ENCODE peak calls at places on chromosomes 2 and 18, in seven cellular contexts. One of them, this sample, is unnamed.

GRCh38 chr2:141496805-141497204 is 634.0 kb downstream of the LRP1B start:
- DNase-seq in mesendoderm: no peak
- DNase-seq in neuronal stem cell: no peak
- DNase-seq in trophoblast cell: no peak
- DNase-seq in mesenchymal stem cell: peak; percentile 13
- DNase-seq in IMR-90: peak; percentile 19
- DNase-seq in H1: no peak
- DNase-seq in this sample: no peak

GRCh38 chr2:37604716-37605115 is 66.7 kb downstream of the CDC42EP3 start:
- DNase-seq in mesendoderm: no peak
- DNase-seq in neuronal stem cell: no peak
- DNase-seq in trophoblast cell: no peak
- DNase-seq in mesenchymal stem cell: no peak
- DNase-seq in IMR-90: peak; percentile 73
- DNase-seq in H1: no peak
- DNase-seq in this sample: no peak

GRCh38 chr18:59400407-59400806 is 41.3 kb upstream of the LMAN1 start:
- DNase-seq in mesendoderm: no peak
- DNase-seq in neuronal stem cell: no peak
- DNase-seq in trophoblast cell: no peak
- DNase-seq in mesenchymal stem cell: no peak
- DNase-seq in IMR-90: no peak
- DNase-seq in H1: no peak
- DNase-seq in this sample: no peak

GRCh38 chr2:190765386-190766173 is 115.0 kb upstream of the GLS start:
- DNase-seq in mesendoderm: no peak
- DNase-seq in neuronal stem cell: no peak
- DNase-seq in trophoblast cell: no peak
- DNase-seq in mesenchymal stem cell: peak; percentile 81
- DNase-seq in IMR-90: peak; percentile 89
- DNase-seq in H1: no peak
- DNase-seq in this sample: no peak

GRCh38 chr18:76442413-76443171 is 52.5 kb downstream of the ZNF516 start:
- DNase-seq in mesendoderm: no peak
- DNase-seq in neuronal stem cell: no peak
- DNase-seq in trophoblast cell: no peak
- DNase-seq in mesenchymal stem cell: no peak
- DNase-seq in IMR-90: no peak
- DNase-seq in H1: no peak
- DNase-seq in this sample: no peak

GRCh38 chr2:203718087-203718486 is 11.6 kb downstream of the CD28 start:
- DNase-seq in mesendoderm: peak; percentile 88
- DNase-seq in neuronal stem cell: no peak
- DNase-seq in trophoblast cell: no peak
- DNase-seq in mesenchymal stem cell: no peak
- DNase-seq in IMR-90: peak; percentile 2
- DNase-seq in H1: no peak
- DNase-seq in this sample: no peak

GRCh38 chr2:143161982-143162837 is 33.0 kb downstream of the ARHGAP15 start:
- DNase-seq in mesendoderm: peak; percentile 72
- DNase-seq in neuronal stem cell: peak; percentile 27
- DNase-seq in trophoblast cell: peak; percentile 36
- DNase-seq in mesenchymal stem cell: peak; percentile 51
- DNase-seq in IMR-90: peak; percentile 58
- DNase-seq in H1: no peak
- DNase-seq in this sample: peak; percentile 55

GRCh38 chr2:229927817-229928321 is 5.6 kb downstream of the FBXO36 start:
- DNase-seq in mesendoderm: no peak
- DNase-seq in neuronal stem cell: no peak
- DNase-seq in trophoblast cell: no peak
- DNase-seq in mesenchymal stem cell: peak; percentile 43
- DNase-seq in IMR-90: peak; percentile 71
- DNase-seq in H1: no peak
- DNase-seq in this sample: no peak

GRCh38 chr18:31493941-31494340 is 4.0 kb upstream of the DSG2 start:
- DNase-seq in mesendoderm: no peak
- DNase-seq in neuronal stem cell: no peak
- DNase-seq in trophoblast cell: no peak
- DNase-seq in mesenchymal stem cell: no peak
- DNase-seq in IMR-90: no peak
- DNase-seq in H1: no peak
- DNase-seq in this sample: no peak

GRCh38 chr18:62788891-62789290 is 73.5 kb downstream of the PHLPP1 start:
- DNase-seq in mesendoderm: peak; percentile 66
- DNase-seq in neuronal stem cell: no peak
- DNase-seq in trophoblast cell: no peak
- DNase-seq in mesenchymal stem cell: peak; percentile 50
- DNase-seq in IMR-90: no peak
- DNase-seq in H1: no peak
- DNase-seq in this sample: no peak

GRCh38 chr2:220147186-220147585 is 519.8 kb downstream of the SLC4A3 start:
- DNase-seq in mesendoderm: no peak
- DNase-seq in neuronal stem cell: no peak
- DNase-seq in trophoblast cell: no peak
- DNase-seq in mesenchymal stem cell: no peak
- DNase-seq in IMR-90: peak; percentile 33
- DNase-seq in H1: no peak
- DNase-seq in this sample: no peak

GRCh38 chr2:42304059-42304713 is 56.8 kb downstream of the COX7A2L start:
- DNase-seq in mesendoderm: no peak
- DNase-seq in neuronal stem cell: no peak
- DNase-seq in trophoblast cell: no peak
- DNase-seq in mesenchymal stem cell: no peak
- DNase-seq in IMR-90: no peak
- DNase-seq in H1: no peak
- DNase-seq in this sample: no peak

GRCh38 chr2:78351208-78351607 is 674.3 kb upstream of the REG3G start:
- DNase-seq in mesendoderm: peak; percentile 3
- DNase-seq in neuronal stem cell: no peak
- DNase-seq in trophoblast cell: no peak
- DNase-seq in mesenchymal stem cell: peak; percentile 12
- DNase-seq in IMR-90: no peak
- DNase-seq in H1: no peak
- DNase-seq in this sample: no peak

GRCh38 chr2:149598014-149598395 is 10.4 kb upstream of the MMADHC start:
- DNase-seq in mesendoderm: no peak
- DNase-seq in neuronal stem cell: no peak
- DNase-seq in trophoblast cell: no peak
- DNase-seq in mesenchymal stem cell: peak; percentile 51
- DNase-seq in IMR-90: peak; percentile 39
- DNase-seq in H1: no peak
- DNase-seq in this sample: no peak

GRCh38 chr2:235675678-235676535 is 182.1 kb downstream of the AGAP1 start:
- DNase-seq in mesendoderm: peak; percentile 20
- DNase-seq in neuronal stem cell: no peak
- DNase-seq in trophoblast cell: no peak
- DNase-seq in mesenchymal stem cell: peak; percentile 58
- DNase-seq in IMR-90: peak; percentile 69
- DNase-seq in H1: no peak
- DNase-seq in this sample: no peak

GRCh38 chr2:157296958-157297357 is 28.7 kb downstream of the ERMN start:
- DNase-seq in mesendoderm: no peak
- DNase-seq in neuronal stem cell: no peak
- DNase-seq in trophoblast cell: no peak
- DNase-seq in mesenchymal stem cell: no peak
- DNase-seq in IMR-90: no peak
- DNase-seq in H1: no peak
- DNase-seq in this sample: no peak

GRCh38 chr2:156803243-156803642 is 367.1 kb downstream of the GPD2 start:
- DNase-seq in mesendoderm: peak; percentile 46
- DNase-seq in neuronal stem cell: no peak
- DNase-seq in trophoblast cell: no peak
- DNase-seq in mesenchymal stem cell: no peak
- DNase-seq in IMR-90: no peak
- DNase-seq in H1: no peak
- DNase-seq in this sample: peak; percentile 36

GRCh38 chr18:76801567-76802505 is 20.5 kb upstream of the ZNF236 start:
- DNase-seq in mesendoderm: peak; percentile 74
- DNase-seq in neuronal stem cell: peak; percentile 35
- DNase-seq in trophoblast cell: peak; percentile 63
- DNase-seq in mesenchymal stem cell: peak; percentile 53
- DNase-seq in IMR-90: peak; percentile 35
- DNase-seq in H1: no peak
- DNase-seq in this sample: peak; percentile 76

GRCh38 chr18:5892772-5893431 is 2.4 kb downstream of the TMEM200C start:
- DNase-seq in mesendoderm: no peak
- DNase-seq in neuronal stem cell: no peak
- DNase-seq in trophoblast cell: no peak
- DNase-seq in mesenchymal stem cell: no peak
- DNase-seq in IMR-90: peak; percentile 34
- DNase-seq in H1: no peak
- DNase-seq in this sample: no peak

GRCh38 chr18:8163287-8163959 is 445.8 kb upstream of the RAB12 start:
- DNase-seq in mesendoderm: no peak
- DNase-seq in neuronal stem cell: no peak
- DNase-seq in trophoblast cell: no peak
- DNase-seq in mesenchymal stem cell: no peak
- DNase-seq in IMR-90: no peak
- DNase-seq in H1: no peak
- DNase-seq in this sample: no peak

GRCh38 chr2:151334082-151334815 is 23.1 kb upstream of the TNFAIP6 start:
- DNase-seq in mesendoderm: no peak
- DNase-seq in neuronal stem cell: no peak
- DNase-seq in trophoblast cell: no peak
- DNase-seq in mesenchymal stem cell: peak; percentile 72
- DNase-seq in IMR-90: peak; percentile 94
- DNase-seq in H1: no peak
- DNase-seq in this sample: no peak

GRCh38 chr2:72743481-72743880 is 82.4 kb downstream of the EXOC6B start:
- DNase-seq in mesendoderm: no peak
- DNase-seq in neuronal stem cell: no peak
- DNase-seq in trophoblast cell: no peak
- DNase-seq in mesenchymal stem cell: no peak
- DNase-seq in IMR-90: no peak
- DNase-seq in H1: no peak
- DNase-seq in this sample: no peak

GRCh38 chr2:28753043-28753683 is 1.5 kb downstream of the PPP1CB start:
- DNase-seq in mesendoderm: peak; percentile 74
- DNase-seq in neuronal stem cell: no peak
- DNase-seq in trophoblast cell: peak; percentile 75
- DNase-seq in mesenchymal stem cell: peak; percentile 86
- DNase-seq in IMR-90: peak; percentile 81
- DNase-seq in H1: no peak
- DNase-seq in this sample: no peak
- H4K8ac ChIP-seq in mesendoderm: no peak overlapping the region
- H4K8ac ChIP-seq in neuronal stem cell: no peak overlapping the region
- H4K8ac ChIP-seq in trophoblast cell: no peak overlapping the region
- H4K8ac ChIP-seq in mesenchymal stem cell: no peak overlapping the region
- H4K8ac ChIP-seq in IMR-90: no peak overlapping the region
- H4K8ac ChIP-seq in H1: no peak overlapping the region
- H4K8ac ChIP-seq in this sample: no peak overlapping the region

GRCh38 chr2:31234690-31235503 is 945 bp downstream of the EHD3 start:
- DNase-seq in mesendoderm: no peak
- DNase-seq in neuronal stem cell: no peak
- DNase-seq in trophoblast cell: no peak
- DNase-seq in mesenchymal stem cell: peak; percentile 14
- DNase-seq in IMR-90: no peak
- DNase-seq in H1: no peak
- DNase-seq in this sample: peak; percentile 26
- H3K9ac ChIP-seq in mesendoderm: peak overlapping the region; percentile 87
- H3K9ac ChIP-seq in neuronal stem cell: peak overlapping the region; percentile 85
- H3K9ac ChIP-seq in trophoblast cell: no peak overlapping the region
- H3K9ac ChIP-seq in mesenchymal stem cell: peak overlapping the region; percentile 83
- H3K9ac ChIP-seq in IMR-90: peak overlapping the region; percentile 70
- H3K9ac ChIP-seq in H1: peak overlapping the region; percentile 30
- H3K9ac ChIP-seq in this sample: no peak overlapping the region

GRCh38 chr18:48657446-48658120 is 118.8 kb downstream of the CTIF start:
- DNase-seq in mesendoderm: no peak
- DNase-seq in neuronal stem cell: no peak
- DNase-seq in trophoblast cell: no peak
- DNase-seq in mesenchymal stem cell: no peak
- DNase-seq in IMR-90: no peak
- DNase-seq in H1: no peak
- DNase-seq in this sample: no peak

GRCh38 chr18:48659188-48660009 is 120.6 kb downstream of the CTIF start:
- DNase-seq in mesendoderm: no peak
- DNase-seq in neuronal stem cell: no peak
- DNase-seq in trophoblast cell: no peak
- DNase-seq in mesenchymal stem cell: no peak
- DNase-seq in IMR-90: no peak
- DNase-seq in H1: no peak
- DNase-seq in this sample: no peak

GRCh38 chr18:48656582-48656981 is 117.8 kb downstream of the CTIF start:
- DNase-seq in mesendoderm: no peak
- DNase-seq in neuronal stem cell: no peak
- DNase-seq in trophoblast cell: no peak
- DNase-seq in mesenchymal stem cell: no peak
- DNase-seq in IMR-90: peak; percentile 49
- DNase-seq in H1: no peak
- DNase-seq in this sample: no peak

GRCh38 chr18:48660346-48661228 is 121.8 kb downstream of the CTIF start:
- DNase-seq in mesendoderm: no peak
- DNase-seq in neuronal stem cell: no peak
- DNase-seq in trophoblast cell: no peak
- DNase-seq in mesenchymal stem cell: no peak
- DNase-seq in IMR-90: no peak
- DNase-seq in H1: no peak
- DNase-seq in this sample: no peak

GRCh38 chr18:48658721-48659120 is 119.9 kb downstream of the CTIF start:
- DNase-seq in mesendoderm: no peak
- DNase-seq in neuronal stem cell: no peak
- DNase-seq in trophoblast cell: no peak
- DNase-seq in mesenchymal stem cell: no peak
- DNase-seq in IMR-90: no peak
- DNase-seq in H1: no peak
- DNase-seq in this sample: no peak
- H4K8ac ChIP-seq in mesendoderm: no peak overlapping the region
- H4K8ac ChIP-seq in neuronal stem cell: no peak overlapping the region
- H4K8ac ChIP-seq in trophoblast cell: no peak overlapping the region
- H4K8ac ChIP-seq in mesenchymal stem cell: no peak overlapping the region
- H4K8ac ChIP-seq in IMR-90: no peak overlapping the region
- H4K8ac ChIP-seq in H1: no peak overlapping the region
- H4K8ac ChIP-seq in this sample: no peak overlapping the region

GRCh38 chr2:56687169-56687568 is 503.4 kb downstream of the CCDC85A start:
- DNase-seq in mesendoderm: no peak
- DNase-seq in neuronal stem cell: no peak
- DNase-seq in trophoblast cell: peak; percentile 1
- DNase-seq in mesenchymal stem cell: no peak
- DNase-seq in IMR-90: no peak
- DNase-seq in H1: no peak
- DNase-seq in this sample: no peak
- H3K9ac ChIP-seq in mesendoderm: no peak overlapping the region
- H3K9ac ChIP-seq in neuronal stem cell: no peak overlapping the region
- H3K9ac ChIP-seq in trophoblast cell: no peak overlapping the region
- H3K9ac ChIP-seq in mesenchymal stem cell: no peak overlapping the region
- H3K9ac ChIP-seq in IMR-90: no peak overlapping the region
- H3K9ac ChIP-seq in H1: no peak overlapping the region
- H3K9ac ChIP-seq in this sample: no peak overlapping the region

GRCh38 chr2:135936524-135936923 is 48.9 kb downstream of the DARS1 start:
- DNase-seq in mesendoderm: no peak
- DNase-seq in neuronal stem cell: no peak
- DNase-seq in trophoblast cell: no peak
- DNase-seq in mesenchymal stem cell: no peak
- DNase-seq in IMR-90: no peak
- DNase-seq in H1: no peak
- DNase-seq in this sample: no peak
- H4K8ac ChIP-seq in mesendoderm: no peak overlapping the region
- H4K8ac ChIP-seq in neuronal stem cell: no peak overlapping the region
- H4K8ac ChIP-seq in trophoblast cell: no peak overlapping the region
- H4K8ac ChIP-seq in mesenchymal stem cell: no peak overlapping the region
- H4K8ac ChIP-seq in IMR-90: no peak overlapping the region
- H4K8ac ChIP-seq in H1: no peak overlapping the region
- H4K8ac ChIP-seq in this sample: no peak overlapping the region

This sample was measured in H9.